ENCODE peak calls at places on chromosome 1, in seven cellular contexts. H, L, E, T, M, R and U are unnamed samples.

GRCh38 chr1:18919174-18919905 is 17.0 kb upstream of the ALDH4A1 start:
- DNase-seq in H (no peak), M (no peak), L (no peak), R (no peak), T (no peak), E (no peak), U (no peak)

GRCh38 chr1:168422203-168422848 is 121.5 kb downstream of the XCL2 start:
- DNase-seq in T (no peak), H (no peak), E (no peak), L (no peak), M (no peak), R (no peak), U (no peak)

GRCh38 chr1:111030590-111030989 is 66.9 kb upstream of the LRIF1 start:
- DNase-seq in R (peak), T (peak), H (peak), E (peak), L (peak), M (peak), U (no peak)

GRCh38 chr1:167460836-167461235 is 57.5 kb downstream of the CD247 start:
- DNase-seq in H (no peak), M (no peak), R (no peak), L (no peak), T (no peak), E (no peak), U (no peak)

GRCh38 chr1:9842073-9842711 is 18.4 kb upstream of the CLSTN1 start:
- DNase-seq in T (no peak), H (no peak), E (peak), R (no peak), L (no peak), M (no peak), U (no peak)

GRCh38 chr1:214720561-214720960 is 117.6 kb downstream of the CENPF start:
- DNase-seq in T (no peak), M (no peak), E (no peak), R (no peak), H (no peak), L (no peak), U (no peak)

GRCh38 chr1:1782399-1783221 is 4.3 kb upstream of the NADK start:
- DNase-seq in L (peak), H (no peak), M (peak), E (no peak), T (peak), R (no peak), U (peak)

GRCh38 chr1:87595384-87595781 is 266.7 kb downstream of the LMO4 start:
- DNase-seq in H (no peak), M (no peak), T (no peak), E (no peak), L (no peak), R (no peak), U (no peak)

GRCh38 chr1:224433671-224434446 is 738 bp downstream of the WDR26 start:
- DNase-seq in H (no peak), T (peak), R (no peak), M (no peak), E (peak), L (peak), U (no peak)

GRCh38 chr1:177873238-177873637 is 96.6 kb downstream of the SEC16B start:
- DNase-seq in M (peak), E (no peak), T (no peak), R (no peak), H (no peak), L (no peak), U (no peak)

GRCh38 chr1:91790296-91790851 is 95.6 kb downstream of the TGFBR3 start:
- DNase-seq in E (no peak), R (no peak), M (no peak), T (no peak), L (no peak), H (no peak), U (no peak)

DNA sequence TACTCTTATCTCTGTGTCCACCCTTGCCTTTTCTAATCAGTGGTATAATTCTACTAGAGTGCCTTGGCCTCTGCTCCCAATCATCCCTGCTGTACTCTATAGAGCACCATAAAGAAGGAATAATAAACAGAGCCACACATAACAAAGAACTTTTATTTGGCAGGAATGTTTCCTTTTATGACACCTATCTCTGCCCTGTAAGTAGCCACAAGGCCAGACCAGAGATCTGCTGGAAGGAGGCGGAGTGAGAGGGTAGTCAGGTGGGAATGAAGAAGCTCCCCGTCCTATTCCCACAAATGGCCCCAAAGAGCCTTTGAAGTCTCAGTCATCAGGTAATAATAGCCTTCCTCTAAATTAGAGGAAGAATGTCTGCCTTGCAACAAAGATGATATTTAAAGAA is 32.7 kb downstream of the WLS start:
- DNase-seq in E (no peak), L (no peak), M (no peak), T (no peak), H (no peak), R (no peak), U (no peak)
- TF ChIP-seq JUND in E (no peak), L (no peak), M (no peak), T (no peak), H (no peak), R (no peak), U (no peak)

GRCh38 chr1:240467895-240468294 is 144.1 kb downstream of the GREM2 start:
- DNase-seq in L (no peak), E (no peak), H (no peak), T (no peak), R (no peak), M (no peak), U (no peak)

GRCh38 chr1:240466509-240466908 is 145.4 kb downstream of the GREM2 start:
- DNase-seq in T (no peak), L (no peak), M (no peak), E (no peak), H (no peak), R (no peak), U (no peak)

GRCh38 chr1:240462766-240463410 is 149.1 kb downstream of the GREM2 start:
- DNase-seq in M (no peak), H (no peak), L (no peak), R (no peak), E (no peak), T (no peak), U (no peak)

GRCh38 chr1:240464099-240464498 is 147.9 kb downstream of the GREM2 start:
- DNase-seq in T (no peak), L (no peak), R (no peak), E (no peak), H (no peak), M (no peak), U (no peak)

DNA sequence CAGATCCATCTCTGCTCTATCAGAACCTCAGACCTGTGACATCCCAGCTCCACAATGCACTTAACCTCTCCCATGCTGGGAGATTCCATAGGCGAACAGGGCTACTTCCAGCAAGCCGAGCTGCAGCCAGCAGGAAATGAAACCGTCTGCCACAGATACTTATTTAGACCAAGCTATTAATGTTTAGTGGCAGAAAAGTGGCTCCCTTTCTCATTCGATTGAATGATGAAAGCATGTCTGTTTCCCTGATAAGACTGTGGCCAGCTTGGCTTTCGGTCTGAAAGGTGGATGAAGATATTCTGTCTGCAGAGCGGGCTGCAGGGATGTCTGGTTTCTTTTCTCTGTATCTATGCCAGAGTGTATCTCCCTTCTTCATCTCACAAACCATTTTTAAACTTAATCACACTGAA is 146.4 kb downstream of the GREM2 start:
- DNase-seq in E (peak), R (no peak), H (no peak), L (no peak), T (no peak), M (no peak), U (peak)
- TF ChIP-seq JUND in E (no peak), R (no peak), H (no peak), L (no peak), T (no peak), M (no peak), U (no peak)

GRCh38 chr1:30778156-30778978 is 20.8 kb upstream of the LAPTM5 start:
- DNase-seq in L (peak), T (no peak), H (no peak), E (peak), R (no peak), M (no peak), U (no peak)
- TF ChIP-seq JUND in L (peak), T (no peak), H (no peak), E (no peak), R (no peak), M (no peak), U (no peak)

DNA sequence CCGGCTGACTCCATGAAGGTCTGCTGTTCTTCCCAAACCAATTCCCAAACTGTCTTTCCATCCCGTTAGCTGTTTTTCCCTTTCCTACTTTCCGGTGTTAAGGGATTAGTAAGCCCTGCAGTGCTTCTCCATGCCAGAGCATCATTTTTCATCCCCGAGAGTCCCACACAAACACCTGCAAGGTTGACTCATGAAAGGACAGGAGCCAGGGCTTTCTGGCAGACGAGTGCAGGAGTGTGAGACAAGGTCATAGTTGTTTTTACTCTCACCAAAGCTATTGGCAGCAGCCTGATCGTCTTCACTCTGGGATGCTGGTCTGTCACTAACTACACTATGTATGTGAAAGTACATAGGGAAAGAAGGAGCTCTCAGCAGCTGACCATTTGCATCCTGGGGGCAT is 10.2 kb upstream of the BECN2 start:
- DNase-seq in E (no peak), T (no peak), L (no peak), H (no peak), M (no peak), R (no peak), U (no peak)
- TF ChIP-seq JUND in E (no peak), T (no peak), L (no peak), H (no peak), M (no peak), R (no peak), U (no peak)

GRCh38 chr1:153493343-153493960 is 33.0 kb upstream of the S100A7 start:
- DNase-seq in M (no peak), E (no peak), L (no peak), T (no peak), R (no peak), H (no peak), U (no peak)

GRCh38 chr1:153498746-153499145 is 37.0 kb downstream of the S100A6 start:
- DNase-seq in R (no peak), L (no peak), H (no peak), M (no peak), T (no peak), E (no peak), U (no peak)

GRCh38 chr1:153495536-153495935 is 35.1 kb upstream of the S100A7 start:
- DNase-seq in T (no peak), L (no peak), M (no peak), H (no peak), E (no peak), R (no peak), U (no peak)

GRCh38 chr1:153490272-153491051 is 30.0 kb upstream of the S100A7 start:
- DNase-seq in E (no peak), L (no peak), T (no peak), H (peak), M (no peak), R (no peak), U (no peak)

DNA sequence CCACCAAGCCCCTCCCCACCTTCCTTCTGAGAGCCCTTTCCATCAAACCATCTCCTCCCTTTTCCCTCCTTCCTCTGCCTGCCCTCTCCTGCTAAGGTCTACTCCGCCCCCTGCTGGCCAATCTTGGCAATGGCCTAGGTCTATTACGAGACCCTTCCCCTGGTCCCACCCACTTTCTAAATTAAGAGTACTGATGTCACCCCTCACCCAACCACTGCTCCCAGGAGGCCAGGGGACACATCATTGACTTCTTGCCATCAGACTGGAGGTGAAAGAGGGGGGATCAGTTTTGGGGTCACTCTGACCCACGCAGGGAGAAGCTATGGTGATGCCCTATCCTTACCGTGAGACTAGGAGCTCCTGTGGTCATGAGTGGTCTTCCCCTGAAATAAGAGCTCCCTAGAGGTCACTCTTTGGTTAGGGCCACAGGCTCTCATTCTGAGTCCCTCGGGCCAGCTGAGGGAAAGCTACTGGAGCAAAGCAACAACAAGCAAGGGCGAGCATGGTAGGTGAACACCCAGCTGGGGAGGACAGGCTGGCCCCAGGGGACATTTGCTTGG is 34.6 kb upstream of the S100A7 start:
- DNase-seq in E (peak), T (peak), M (peak), R (no peak), H (peak), L (peak), U (peak)
- TF ChIP-seq JUND in E (no peak), T (peak), M (no peak), R (no peak), H (no peak), L (no peak), U (no peak)